ENCODE peak calls at places on chromosomes 7 and 10, in eight cellular contexts. V is endodermal cell, N is RWPE2, R is brain microvascular endothelial cell, A is cardiac fibroblast, M is right lobe of liver, Y is astrocyte, U is PC-3. E is an unnamed sample.
A peak's percentile ranks its signal among the peaks of the same experiment; 100 is the strongest.

GRCh38 chr7:107076781-107077698 is 32.5 kb downstream of the PRKAR2B start:
- DNase-seq in R (no peak), N (no peak), U (peak; percentile 55), A (no peak), Y (peak; percentile 7), M (no peak), V (no peak), E (no peak)

GRCh38 chr7:149620961-149621360 is 123.4 kb upstream of the ZNF746 start:
- DNase-seq in U (no peak), R (no peak), V (no peak), A (no peak), Y (no peak), N (no peak), M (no peak), E (no peak)

GRCh38 chr10:102131286-102132170 is 1.3 kb upstream of the PPRC1 start:
- DNase-seq in A (peak; percentile 80), V (no peak), R (peak; percentile 52), U (peak; percentile 56), Y (peak; percentile 63), N (no peak), M (no peak), E (peak; percentile 71)

GRCh38 chr10:91551856-91552255 is 81.0 kb downstream of the PPP1R3C start:
- DNase-seq in A (peak; percentile 79), U (peak; percentile 40), V (peak; percentile 91), M (peak; percentile 65), N (no peak), Y (peak; percentile 47), R (peak; percentile 65), E (peak; percentile 52)

GRCh38 chr10:59175538-59176240 is 754 bp upstream of the PHYHIPL start:
- DNase-seq in V (no peak), A (no peak), N (peak; percentile 47), U (no peak), R (no peak), M (peak; percentile 29), Y (no peak), E (no peak)

GRCh38 chr10:127150136-127150535 is 46.3 kb downstream of the INSYN2A start:
- DNase-seq in Y (peak; percentile 74), M (no peak), N (no peak), U (peak; percentile 55), R (peak; percentile 47), A (peak; percentile 73), V (no peak), E (peak; percentile 61)

GRCh38 chr7:38428040-38428439 is 154.6 kb upstream of the TARP start:
- DNase-seq in A (no peak), N (no peak), Y (peak; percentile 6), V (no peak), U (no peak), R (no peak), M (no peak), E (no peak)

GRCh38 chr7:87507446-87507845 is 32.0 kb upstream of the ABCB4 start:
- DNase-seq in Y (no peak), R (no peak), U (peak; percentile 36), N (no peak), M (no peak), A (no peak), V (peak; percentile 66), E (no peak)

GRCh38 chr7:135177021-135177696 is 6.7 kb upstream of the CYREN start:
- DNase-seq in N (peak; percentile 83), A (no peak), U (peak; percentile 93), R (no peak), Y (no peak), V (no peak), M (no peak), E (no peak)

GRCh38 chr10:70069346-70069745 is 16.7 kb downstream of the MACROH2A2 start:
- DNase-seq in V (no peak), A (no peak), R (no peak), N (no peak), U (no peak), M (no peak), Y (no peak), E (no peak)

GRCh38 chr7:115953554-115954248 is 76.9 kb downstream of the TFEC start:
- DNase-seq in R (no peak), M (no peak), Y (no peak), U (no peak), N (no peak), A (no peak), V (no peak), E (no peak)

GRCh38 chr7:13946181-13946580 is 43.3 kb downstream of the ETV1 start:
- DNase-seq in R (peak; percentile 3), N (no peak), M (no peak), Y (peak; percentile 93), A (peak; percentile 57), U (peak; percentile 25), V (no peak), E (peak; percentile 69)

GRCh38 chr7:100167912-100168323 is 499 bp downstream of the GAL3ST4 start:
- DNase-seq in V (peak; percentile 73), M (no peak), U (no peak), N (no peak), R (no peak), Y (no peak), A (peak; percentile 24), E (no peak)

GRCh38 chr10:73857446-73857845 is 16.9 kb downstream of the CAMK2G start:
- DNase-seq in M (no peak), N (no peak), V (no peak), Y (peak; percentile 73), A (no peak), R (peak; percentile 40), U (no peak), E (peak; percentile 60)

GRCh38 chr7:46454796-46455195 is 533.7 kb upstream of the IGFBP3 start:
- DNase-seq in A (no peak), V (no peak), M (no peak), U (no peak), N (no peak), R (no peak), Y (peak; percentile 61), E (no peak)

GRCh38 chr7:28596245-28596935 is 184.1 kb downstream of the CREB5 start:
- DNase-seq in R (peak; percentile 33), U (no peak), A (peak; percentile 47), Y (peak; percentile 27), M (no peak), N (no peak), V (no peak), E (no peak)

GRCh38 chr10:21870849-21871248 is 132.7 kb downstream of the DNAJC1 start:
- DNase-seq in Y (no peak), R (no peak), V (no peak), A (no peak), U (peak; percentile 42), M (no peak), N (no peak), E (no peak)

GRCh38 chr10:45404087-45404769 is 30.2 kb downstream of the ALOX5 start:
- DNase-seq in Y (no peak), U (no peak), R (no peak), A (peak; percentile 36), V (peak; percentile 23), M (peak; percentile 41), N (no peak), E (no peak)

GRCh38 chr10:58531084-58531695 is 18.5 kb downstream of the BICC1 start:
- DNase-seq in Y (peak; percentile 52), A (peak; percentile 90), U (peak; percentile 97), R (peak; percentile 82), M (peak; percentile 62), N (no peak), V (peak; percentile 91), E (peak; percentile 73)

GRCh38 chr10:75770634-75771081 is 339.2 kb downstream of the LRMDA start:
- DNase-seq in R (no peak), U (no peak), A (peak; percentile 58), N (no peak), Y (no peak), M (no peak), V (no peak), E (no peak)

GRCh38 chr10:89369142-89370105 is 8.4 kb upstream of the IFIT1B start:
- DNase-seq in Y (peak; percentile 73), U (peak; percentile 59), A (peak; percentile 72), M (peak; percentile 60), V (peak; percentile 48), N (no peak), R (peak; percentile 48), E (no peak)

GRCh38 chr10:59240581-59241183 is 64.2 kb downstream of the PHYHIPL start:
- DNase-seq in A (peak; percentile 70), V (peak; percentile 49), Y (peak; percentile 5), U (peak; percentile 79), R (peak; percentile 20), M (no peak), N (no peak), E (peak; percentile 28)

GRCh38 chr10:21304198-21304597 is 221.3 kb downstream of the SKIDA1 start:
- DNase-seq in A (peak; percentile 61), U (no peak), M (no peak), Y (peak; percentile 32), N (no peak), V (no peak), R (no peak), E (no peak)

GRCh38 chr7:81447351-81447952 is 322.4 kb downstream of the HGF start:
- DNase-seq in R (peak; percentile 61), V (peak; percentile 57), N (no peak), A (peak; percentile 83), M (no peak), U (peak; percentile 75), Y (peak; percentile 56), E (peak; percentile 63)
- TF ChIP-seq CTCF in R (peak; percentile 72), V (peak; percentile 78), N (peak; percentile 83), A (peak; percentile 57), M (no peak), U (peak; percentile 73), Y (peak; percentile 43), E (peak; percentile 83)

DNA sequence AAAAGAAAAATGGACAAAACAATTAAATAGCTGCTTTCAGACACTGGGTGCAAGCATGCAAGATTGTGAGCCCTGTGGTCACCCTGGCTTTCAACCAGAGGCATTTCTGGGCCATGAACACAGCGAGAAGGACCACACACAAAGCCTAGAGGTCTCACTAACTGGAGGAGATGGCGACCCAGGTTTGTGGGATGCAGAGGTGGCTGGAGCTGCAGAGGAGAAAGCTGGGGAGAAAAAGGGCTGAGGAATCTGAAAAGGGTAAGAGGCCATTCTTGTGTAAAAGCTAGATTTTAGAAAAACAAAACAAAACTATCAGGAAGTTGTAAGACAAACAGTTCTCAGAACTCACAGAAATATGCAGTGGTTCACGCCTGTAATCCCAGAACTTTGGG is 30.1 kb upstream of the PTPRN2 start:
- DNase-seq in N (no peak), Y (peak; percentile 81), V (peak; percentile 72), M (no peak), U (no peak), A (peak; percentile 9), R (peak; percentile 76), E (peak; percentile 8)
- TF ChIP-seq CTCF in N (no peak), Y (no peak), V (no peak), M (no peak), U (no peak), A (no peak), R (no peak), E (no peak)

GRCh38 chr7:112554591-112554990 is 73.8 kb downstream of the LSMEM1 start:
- DNase-seq in U (no peak), N (no peak), A (peak; percentile 5), R (no peak), M (no peak), V (no peak), Y (no peak), E (peak; percentile 32)
- TF ChIP-seq CTCF in U (peak; percentile 32), N (no peak), A (peak; percentile 27), R (peak; percentile 9), M (no peak), V (peak; percentile 50), Y (peak; percentile 11), E (peak; percentile 71)

DNA sequence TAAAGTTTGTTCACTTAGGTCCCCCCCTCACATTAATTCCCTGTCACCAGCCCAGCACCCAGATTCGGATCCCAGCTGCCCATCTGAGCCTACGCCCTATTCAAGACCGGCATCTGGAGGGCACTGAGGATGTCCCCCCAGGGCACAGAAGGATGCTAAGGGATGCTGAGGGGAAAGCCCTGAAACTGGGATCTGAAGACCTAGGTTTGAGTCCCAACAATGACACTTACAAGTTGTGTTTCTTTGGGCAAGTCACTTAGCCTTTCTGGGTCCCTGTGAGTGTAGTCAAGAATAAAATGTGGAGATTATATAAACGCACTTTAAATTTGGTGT is 3.8 kb upstream of the MARVELD1 start:
- DNase-seq in Y (no peak), N (no peak), U (no peak), R (no peak), V (no peak), M (no peak), A (no peak), E (no peak)
- TF ChIP-seq CTCF in Y (no peak), N (peak; percentile 53), U (peak; percentile 8), R (no peak), V (peak; percentile 23), M (no peak), A (no peak), E (peak; percentile 63)

E was measured in HFFc6.